ENCODE peak calls at places on chromosomes 13 and 19, in seven cellular contexts. One of them, this sample, is unnamed.

GRCh38 chr19:32651729-32652140 is 23.2 kb downstream of the ANKRD27 start:
- DNase-seq in K562: no peak
- DNase-seq in HepG2: no peak
- DNase-seq in GM12878: no peak
- DNase-seq in SK-N-SH: peak; percentile 60
- DNase-seq in GM12892: no peak
- DNase-seq in H1: peak; percentile 77
- DNase-seq in this sample: no peak

GRCh38 chr13:113625965-113626661 is 31.9 kb downstream of the ATP4B start:
- DNase-seq in K562: no peak
- DNase-seq in HepG2: no peak
- DNase-seq in GM12878: no peak
- DNase-seq in SK-N-SH: no peak
- DNase-seq in GM12892: no peak
- DNase-seq in H1: no peak
- DNase-seq in this sample: no peak

GRCh38 chr19:43778651-43779050 is 2.1 kb downstream of the KCNN4 start:
- DNase-seq in K562: no peak
- DNase-seq in HepG2: no peak
- DNase-seq in GM12878: no peak
- DNase-seq in SK-N-SH: no peak
- DNase-seq in GM12892: no peak
- DNase-seq in H1: no peak
- DNase-seq in this sample: no peak

GRCh38 chr13:76764429-76764828 is 121.8 kb downstream of the KCTD12 start:
- DNase-seq in K562: no peak
- DNase-seq in HepG2: no peak
- DNase-seq in GM12878: no peak
- DNase-seq in SK-N-SH: no peak
- DNase-seq in GM12892: no peak
- DNase-seq in H1: no peak
- DNase-seq in this sample: no peak

GRCh38 chr13:26991508-26992181 is 180.0 kb downstream of the USP12 start:
- DNase-seq in K562: no peak
- DNase-seq in HepG2: peak; percentile 97
- DNase-seq in GM12878: no peak
- DNase-seq in SK-N-SH: no peak
- DNase-seq in GM12892: no peak
- DNase-seq in H1: no peak
- DNase-seq in this sample: no peak

GRCh38 chr19:46133777-46134231 is 9.3 kb upstream of the IGFL3 start:
- DNase-seq in K562: no peak
- DNase-seq in HepG2: no peak
- DNase-seq in GM12878: no peak
- DNase-seq in SK-N-SH: no peak
- DNase-seq in GM12892: no peak
- DNase-seq in H1: no peak
- DNase-seq in this sample: no peak

GRCh38 chr13:71079638-71080037 is 787.4 kb downstream of the DACH1 start:
- DNase-seq in K562: no peak
- DNase-seq in HepG2: no peak
- DNase-seq in GM12878: no peak
- DNase-seq in SK-N-SH: no peak
- DNase-seq in GM12892: no peak
- DNase-seq in H1: no peak
- DNase-seq in this sample: no peak

GRCh38 chr19:33233056-33233873 is 7.6 kb upstream of the SLC7A10 start:
- DNase-seq in K562: no peak
- DNase-seq in HepG2: no peak
- DNase-seq in GM12878: no peak
- DNase-seq in SK-N-SH: no peak
- DNase-seq in GM12892: no peak
- DNase-seq in H1: no peak
- DNase-seq in this sample: no peak

GRCh38 chr13:108859202-108860012 is 230.0 kb downstream of the MYO16 start:
- DNase-seq in K562: no peak
- DNase-seq in HepG2: no peak
- DNase-seq in GM12878: no peak
- DNase-seq in SK-N-SH: no peak
- DNase-seq in GM12892: no peak
- DNase-seq in H1: no peak
- DNase-seq in this sample: no peak

GRCh38 chr13:29436291-29436690 is 159.2 kb downstream of the SLC7A1 start:
- DNase-seq in K562: no peak
- DNase-seq in HepG2: no peak
- DNase-seq in GM12878: no peak
- DNase-seq in SK-N-SH: no peak
- DNase-seq in GM12892: no peak
- DNase-seq in H1: no peak
- DNase-seq in this sample: no peak

GRCh38 chr13:29438772-29439171 is 156.7 kb downstream of the SLC7A1 start:
- DNase-seq in K562: no peak
- DNase-seq in HepG2: no peak
- DNase-seq in GM12878: no peak
- DNase-seq in SK-N-SH: no peak
- DNase-seq in GM12892: no peak
- DNase-seq in H1: no peak
- DNase-seq in this sample: no peak

GRCh38 chr13:29434217-29434940 is 161.1 kb downstream of the SLC7A1 start:
- DNase-seq in K562: no peak
- DNase-seq in HepG2: no peak
- DNase-seq in GM12878: peak; percentile 23
- DNase-seq in SK-N-SH: peak; percentile 21
- DNase-seq in GM12892: no peak
- DNase-seq in H1: no peak
- DNase-seq in this sample: no peak

GRCh38 chr13:29436721-29437250 is 158.7 kb downstream of the SLC7A1 start:
- DNase-seq in K562: no peak
- DNase-seq in HepG2: no peak
- DNase-seq in GM12878: no peak
- DNase-seq in SK-N-SH: no peak
- DNase-seq in GM12892: no peak
- DNase-seq in H1: no peak
- DNase-seq in this sample: no peak

DNA sequence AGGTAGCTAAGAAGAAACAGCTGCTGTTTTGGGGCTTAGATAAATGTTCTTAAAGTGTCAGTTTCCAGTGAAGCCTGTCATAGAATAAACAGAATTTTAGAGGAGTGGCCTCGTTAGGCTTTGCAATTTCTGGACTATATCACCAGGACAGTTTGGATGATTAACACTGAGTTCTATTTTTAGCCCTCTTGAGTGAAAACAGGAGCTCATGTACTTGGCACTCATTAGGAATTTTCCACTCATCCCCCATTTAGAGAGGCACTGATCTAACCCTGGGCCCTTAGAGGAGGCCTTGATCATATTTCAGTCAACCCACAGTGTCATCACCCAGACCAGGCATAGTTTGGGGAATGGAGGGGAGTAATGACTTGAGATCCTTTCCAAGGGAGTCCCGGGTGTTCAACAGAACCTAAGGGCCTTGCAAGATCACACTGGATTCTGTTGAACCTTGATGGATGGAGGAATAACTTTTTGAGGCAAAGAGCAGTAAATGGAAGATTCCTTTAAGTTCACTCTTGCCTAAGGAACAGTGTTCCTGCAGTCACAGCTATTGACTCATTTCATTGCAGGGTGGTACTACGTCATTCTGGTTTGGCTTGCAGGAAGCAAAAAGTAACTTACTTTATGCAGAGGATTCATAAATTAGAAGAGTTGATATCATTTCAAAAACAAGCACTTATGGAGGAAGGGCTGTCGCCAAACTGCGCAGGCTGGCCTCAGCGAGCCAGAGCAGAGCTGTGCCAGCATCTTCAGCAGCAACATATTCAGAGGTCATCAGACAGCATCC is 160.2 kb downstream of the SLC7A1 start:
- DNase-seq in K562: no peak
- DNase-seq in HepG2: no peak
- DNase-seq in GM12878: no peak
- DNase-seq in SK-N-SH: peak; percentile 20
- DNase-seq in GM12892: no peak
- DNase-seq in H1: no peak
- DNase-seq in this sample: no peak
- TF ChIP-seq POLR2AphosphoS5 in K562: no peak
- TF ChIP-seq POLR2AphosphoS5 in HepG2: no peak
- TF ChIP-seq POLR2AphosphoS5 in GM12878: no peak
- TF ChIP-seq POLR2AphosphoS5 in SK-N-SH: peak; percentile 88
- TF ChIP-seq POLR2AphosphoS5 in GM12892: no peak
- TF ChIP-seq POLR2AphosphoS5 in H1: no peak
- TF ChIP-seq POLR2AphosphoS5 in this sample: no peak

DNA sequence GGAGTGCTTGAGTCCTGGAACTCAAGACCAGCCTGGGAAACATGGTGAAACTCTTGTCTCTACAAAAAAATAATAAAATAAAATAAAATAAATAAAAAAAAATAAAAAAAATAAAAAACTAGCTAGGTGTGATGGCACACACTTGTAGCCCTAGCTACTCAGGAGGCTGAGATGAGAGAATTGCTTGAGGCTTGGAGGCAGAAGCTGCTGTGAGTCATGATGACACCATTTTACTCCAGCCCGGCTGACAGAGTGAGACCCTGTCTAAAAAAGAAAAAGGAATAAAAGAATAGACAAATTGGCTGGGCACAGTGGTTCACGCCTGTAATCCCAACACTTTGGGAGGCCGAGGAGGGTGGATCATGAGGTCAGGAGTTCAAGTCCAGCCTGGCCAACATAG is 1168.9 kb downstream of the SLITRK5 start:
- DNase-seq in K562: no peak
- DNase-seq in HepG2: no peak
- DNase-seq in GM12878: no peak
- DNase-seq in SK-N-SH: no peak
- DNase-seq in GM12892: no peak
- DNase-seq in H1: no peak
- DNase-seq in this sample: no peak
- TF ChIP-seq TAF1 in K562: no peak
- TF ChIP-seq TAF1 in HepG2: no peak
- TF ChIP-seq TAF1 in GM12878: no peak
- TF ChIP-seq TAF1 in SK-N-SH: no peak
- TF ChIP-seq TAF1 in GM12892: no peak
- TF ChIP-seq TAF1 in H1: no peak
- TF ChIP-seq TAF1 in this sample: no peak

DNA sequence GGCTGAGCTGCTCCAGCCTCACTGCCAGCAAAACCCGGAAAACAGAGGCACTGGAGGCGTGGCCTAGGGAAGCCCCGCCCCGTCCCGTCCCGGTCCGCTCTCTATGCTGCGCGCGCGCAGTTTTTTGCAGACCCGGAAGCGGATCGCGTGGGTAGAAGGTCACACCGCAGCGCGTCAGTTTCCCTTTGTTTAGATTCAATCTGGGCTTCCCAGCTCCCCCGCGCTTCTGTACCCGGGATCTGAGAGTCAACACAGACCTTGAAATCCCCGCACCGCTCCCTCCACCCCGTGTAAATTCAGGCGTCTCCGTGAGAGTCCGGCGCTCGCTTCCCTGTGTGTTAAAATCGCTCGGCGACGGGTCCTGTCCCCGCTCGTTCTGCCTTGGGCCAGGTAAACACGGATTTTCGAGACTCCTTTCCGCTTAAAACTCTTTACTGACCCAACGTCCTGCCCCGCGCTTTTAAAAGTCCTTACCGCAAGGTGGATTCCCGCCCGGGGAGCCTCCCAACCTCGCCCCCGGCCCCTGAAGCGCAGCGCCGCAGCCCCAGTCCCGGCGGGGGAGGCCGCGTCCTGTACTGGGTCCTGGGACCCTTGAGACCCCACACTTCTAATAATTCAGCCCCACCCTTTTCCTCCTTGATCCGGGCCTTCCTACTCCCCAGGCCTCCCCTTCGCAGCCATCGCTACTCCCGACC is at the start of gene ZNF610:
- DNase-seq in K562: no peak
- DNase-seq in HepG2: peak; percentile 59
- DNase-seq in GM12878: peak; percentile 34
- DNase-seq in SK-N-SH: peak; percentile 93
- DNase-seq in GM12892: peak; percentile 50
- DNase-seq in H1: peak; percentile 94
- DNase-seq in this sample: peak; percentile 71
- TF ChIP-seq POLR2AphosphoS5 in K562: no peak
- TF ChIP-seq POLR2AphosphoS5 in HepG2: no peak
- TF ChIP-seq POLR2AphosphoS5 in GM12878: peak; percentile 73
- TF ChIP-seq POLR2AphosphoS5 in SK-N-SH: peak; percentile 79
- TF ChIP-seq POLR2AphosphoS5 in GM12892: peak; percentile 65
- TF ChIP-seq POLR2AphosphoS5 in H1: peak; percentile 85
- TF ChIP-seq POLR2AphosphoS5 in this sample: peak; percentile 79

DNA sequence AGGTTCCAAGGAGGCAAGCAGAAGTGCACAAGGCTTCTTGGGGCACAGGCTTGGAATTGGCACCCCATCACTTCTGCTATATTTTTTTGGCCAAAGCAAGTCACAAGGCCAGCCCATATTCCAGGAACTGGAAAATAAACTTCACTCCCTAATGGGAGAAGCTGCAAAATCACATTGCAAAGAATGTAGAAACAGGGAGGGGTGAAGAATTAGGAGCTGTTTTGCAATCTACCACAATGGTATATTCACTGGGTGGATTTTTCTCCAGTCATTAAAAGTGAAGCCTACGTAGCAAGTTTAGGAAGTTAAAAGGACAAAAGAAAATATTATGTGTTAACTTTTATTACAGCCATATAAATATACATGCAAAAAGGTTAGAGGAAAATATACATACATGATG is 464.8 kb downstream of the COG6 start:
- DNase-seq in K562: no peak
- DNase-seq in HepG2: no peak
- DNase-seq in GM12878: no peak
- DNase-seq in SK-N-SH: no peak
- DNase-seq in GM12892: no peak
- DNase-seq in H1: no peak
- DNase-seq in this sample: no peak
- TF ChIP-seq TAF1 in K562: no peak
- TF ChIP-seq TAF1 in HepG2: no peak
- TF ChIP-seq TAF1 in GM12878: no peak
- TF ChIP-seq TAF1 in SK-N-SH: no peak
- TF ChIP-seq TAF1 in GM12892: no peak
- TF ChIP-seq TAF1 in H1: no peak
- TF ChIP-seq TAF1 in this sample: no peak